ENCODE peak calls at places on chromosomes 13 and 19, in eight cellular contexts. One of them, this sample, is unnamed.

GRCh38 chr19:38370299-38370698 is 4.1 kb upstream of the PSMD8 start:
- DNase-seq in dorsolateral prefrontal cortex: peak
- DNase-seq in stimulated activated CD8-positive, alpha-beta memory T cell treated with anti-CD3 and anti-CD28 coated beads, Interleukin-7, amount 100 ng/mL, for 24 hours: no peak
- DNase-seq in stimulated activated effector memory CD8-positive, alpha-beta T cell treated with anti-CD3 and anti-CD28 coated beads, Interleukin-12 subunit alpha, Interleukin-12 subunit beta, amount 100 ng/mL, for 72 hours: no peak
- DNase-seq in hepatic stellate cell: no peak
- DNase-seq in WTC11: no peak
- DNase-seq in HFF-Myc: no peak
- DNase-seq in activated CD4-positive, alpha-beta T cell treated with anti-CD3 and anti-CD28 coated beads, Interleukin-2, amount 10 ng/mL, durations not matched to agents 7 days and 5 days: no peak
- DNase-seq in this sample: no peak

GRCh38 chr19:56601375-56601774 is 6.3 kb downstream of the ZNF71 start:
- DNase-seq in dorsolateral prefrontal cortex: no peak
- DNase-seq in stimulated activated CD8-positive, alpha-beta memory T cell treated with anti-CD3 and anti-CD28 coated beads, Interleukin-7, amount 100 ng/mL, for 24 hours: no peak
- DNase-seq in stimulated activated effector memory CD8-positive, alpha-beta T cell treated with anti-CD3 and anti-CD28 coated beads, Interleukin-12 subunit alpha, Interleukin-12 subunit beta, amount 100 ng/mL, for 72 hours: no peak
- DNase-seq in hepatic stellate cell: no peak
- DNase-seq in WTC11: no peak
- DNase-seq in HFF-Myc: no peak
- DNase-seq in activated CD4-positive, alpha-beta T cell treated with anti-CD3 and anti-CD28 coated beads, Interleukin-2, amount 10 ng/mL, durations not matched to agents 7 days and 5 days: no peak
- DNase-seq in this sample: no peak

GRCh38 chr13:27869436-27870090 is 50.2 kb upstream of the PDX1 start:
- DNase-seq in dorsolateral prefrontal cortex: no peak
- DNase-seq in stimulated activated CD8-positive, alpha-beta memory T cell treated with anti-CD3 and anti-CD28 coated beads, Interleukin-7, amount 100 ng/mL, for 24 hours: no peak
- DNase-seq in stimulated activated effector memory CD8-positive, alpha-beta T cell treated with anti-CD3 and anti-CD28 coated beads, Interleukin-12 subunit alpha, Interleukin-12 subunit beta, amount 100 ng/mL, for 72 hours: no peak
- DNase-seq in hepatic stellate cell: no peak
- DNase-seq in WTC11: no peak
- DNase-seq in HFF-Myc: no peak
- DNase-seq in activated CD4-positive, alpha-beta T cell treated with anti-CD3 and anti-CD28 coated beads, Interleukin-2, amount 10 ng/mL, durations not matched to agents 7 days and 5 days: no peak
- DNase-seq in this sample: no peak

GRCh38 chr19:48844472-48844871 is 8.2 kb upstream of the HSD17B14 start:
- DNase-seq in dorsolateral prefrontal cortex: no peak
- DNase-seq in stimulated activated CD8-positive, alpha-beta memory T cell treated with anti-CD3 and anti-CD28 coated beads, Interleukin-7, amount 100 ng/mL, for 24 hours: no peak
- DNase-seq in stimulated activated effector memory CD8-positive, alpha-beta T cell treated with anti-CD3 and anti-CD28 coated beads, Interleukin-12 subunit alpha, Interleukin-12 subunit beta, amount 100 ng/mL, for 72 hours: no peak
- DNase-seq in hepatic stellate cell: peak
- DNase-seq in WTC11: no peak
- DNase-seq in HFF-Myc: peak
- DNase-seq in activated CD4-positive, alpha-beta T cell treated with anti-CD3 and anti-CD28 coated beads, Interleukin-2, amount 10 ng/mL, durations not matched to agents 7 days and 5 days: no peak
- DNase-seq in this sample: peak

GRCh38 chr19:49911381-49912145 is 14.9 kb upstream of the IL4I1 start:
- DNase-seq in dorsolateral prefrontal cortex: no peak
- DNase-seq in stimulated activated CD8-positive, alpha-beta memory T cell treated with anti-CD3 and anti-CD28 coated beads, Interleukin-7, amount 100 ng/mL, for 24 hours: no peak
- DNase-seq in stimulated activated effector memory CD8-positive, alpha-beta T cell treated with anti-CD3 and anti-CD28 coated beads, Interleukin-12 subunit alpha, Interleukin-12 subunit beta, amount 100 ng/mL, for 72 hours: peak
- DNase-seq in hepatic stellate cell: no peak
- DNase-seq in WTC11: no peak
- DNase-seq in HFF-Myc: no peak
- DNase-seq in activated CD4-positive, alpha-beta T cell treated with anti-CD3 and anti-CD28 coated beads, Interleukin-2, amount 10 ng/mL, durations not matched to agents 7 days and 5 days: no peak
- DNase-seq in this sample: no peak

GRCh38 chr13:109842521-109842920 is 56.1 kb upstream of the IRS2 start:
- DNase-seq in dorsolateral prefrontal cortex: no peak
- DNase-seq in stimulated activated CD8-positive, alpha-beta memory T cell treated with anti-CD3 and anti-CD28 coated beads, Interleukin-7, amount 100 ng/mL, for 24 hours: no peak
- DNase-seq in stimulated activated effector memory CD8-positive, alpha-beta T cell treated with anti-CD3 and anti-CD28 coated beads, Interleukin-12 subunit alpha, Interleukin-12 subunit beta, amount 100 ng/mL, for 72 hours: no peak
- DNase-seq in hepatic stellate cell: no peak
- DNase-seq in WTC11: no peak
- DNase-seq in HFF-Myc: no peak
- DNase-seq in activated CD4-positive, alpha-beta T cell treated with anti-CD3 and anti-CD28 coated beads, Interleukin-2, amount 10 ng/mL, durations not matched to agents 7 days and 5 days: no peak
- DNase-seq in this sample: no peak

GRCh38 chr13:77918391-77919261 is at the start of gene EDNRB:
- DNase-seq in dorsolateral prefrontal cortex: no peak
- DNase-seq in stimulated activated CD8-positive, alpha-beta memory T cell treated with anti-CD3 and anti-CD28 coated beads, Interleukin-7, amount 100 ng/mL, for 24 hours: no peak
- DNase-seq in stimulated activated effector memory CD8-positive, alpha-beta T cell treated with anti-CD3 and anti-CD28 coated beads, Interleukin-12 subunit alpha, Interleukin-12 subunit beta, amount 100 ng/mL, for 72 hours: peak
- DNase-seq in hepatic stellate cell: peak
- DNase-seq in WTC11: peak
- DNase-seq in HFF-Myc: no peak
- DNase-seq in activated CD4-positive, alpha-beta T cell treated with anti-CD3 and anti-CD28 coated beads, Interleukin-2, amount 10 ng/mL, durations not matched to agents 7 days and 5 days: peak
- DNase-seq in this sample: peak

GRCh38 chr19:48473161-48473966 is 4.2 kb downstream of the CYTH2 start:
- DNase-seq in dorsolateral prefrontal cortex: no peak
- DNase-seq in stimulated activated CD8-positive, alpha-beta memory T cell treated with anti-CD3 and anti-CD28 coated beads, Interleukin-7, amount 100 ng/mL, for 24 hours: no peak
- DNase-seq in stimulated activated effector memory CD8-positive, alpha-beta T cell treated with anti-CD3 and anti-CD28 coated beads, Interleukin-12 subunit alpha, Interleukin-12 subunit beta, amount 100 ng/mL, for 72 hours: no peak
- DNase-seq in hepatic stellate cell: no peak
- DNase-seq in WTC11: no peak
- DNase-seq in HFF-Myc: no peak
- DNase-seq in activated CD4-positive, alpha-beta T cell treated with anti-CD3 and anti-CD28 coated beads, Interleukin-2, amount 10 ng/mL, durations not matched to agents 7 days and 5 days: no peak
- DNase-seq in this sample: no peak

GRCh38 chr19:6773323-6773931 is 919 bp downstream of the VAV1 start:
- DNase-seq in dorsolateral prefrontal cortex: no peak
- DNase-seq in stimulated activated CD8-positive, alpha-beta memory T cell treated with anti-CD3 and anti-CD28 coated beads, Interleukin-7, amount 100 ng/mL, for 24 hours: no peak
- DNase-seq in stimulated activated effector memory CD8-positive, alpha-beta T cell treated with anti-CD3 and anti-CD28 coated beads, Interleukin-12 subunit alpha, Interleukin-12 subunit beta, amount 100 ng/mL, for 72 hours: peak
- DNase-seq in hepatic stellate cell: no peak
- DNase-seq in WTC11: no peak
- DNase-seq in HFF-Myc: no peak
- DNase-seq in activated CD4-positive, alpha-beta T cell treated with anti-CD3 and anti-CD28 coated beads, Interleukin-2, amount 10 ng/mL, durations not matched to agents 7 days and 5 days: peak
- DNase-seq in this sample: no peak

GRCh38 chr13:29111446-29111845 is 291.3 kb downstream of the MTUS2 start:
- DNase-seq in dorsolateral prefrontal cortex: no peak
- DNase-seq in stimulated activated CD8-positive, alpha-beta memory T cell treated with anti-CD3 and anti-CD28 coated beads, Interleukin-7, amount 100 ng/mL, for 24 hours: no peak
- DNase-seq in stimulated activated effector memory CD8-positive, alpha-beta T cell treated with anti-CD3 and anti-CD28 coated beads, Interleukin-12 subunit alpha, Interleukin-12 subunit beta, amount 100 ng/mL, for 72 hours: no peak
- DNase-seq in hepatic stellate cell: no peak
- DNase-seq in WTC11: no peak
- DNase-seq in HFF-Myc: no peak
- DNase-seq in activated CD4-positive, alpha-beta T cell treated with anti-CD3 and anti-CD28 coated beads, Interleukin-2, amount 10 ng/mL, durations not matched to agents 7 days and 5 days: no peak
- DNase-seq in this sample: no peak

GRCh38 chr19:38388310-38389100 is at the start of gene SPRED3:
- DNase-seq in dorsolateral prefrontal cortex: peak
- DNase-seq in stimulated activated CD8-positive, alpha-beta memory T cell treated with anti-CD3 and anti-CD28 coated beads, Interleukin-7, amount 100 ng/mL, for 24 hours: no peak
- DNase-seq in stimulated activated effector memory CD8-positive, alpha-beta T cell treated with anti-CD3 and anti-CD28 coated beads, Interleukin-12 subunit alpha, Interleukin-12 subunit beta, amount 100 ng/mL, for 72 hours: no peak
- DNase-seq in hepatic stellate cell: peak
- DNase-seq in WTC11: peak
- DNase-seq in HFF-Myc: no peak
- DNase-seq in activated CD4-positive, alpha-beta T cell treated with anti-CD3 and anti-CD28 coated beads, Interleukin-2, amount 10 ng/mL, durations not matched to agents 7 days and 5 days: no peak
- DNase-seq in this sample: no peak

GRCh38 chr19:45897413-45897812 is 5.0 kb downstream of the MYPOP start:
- DNase-seq in dorsolateral prefrontal cortex: no peak
- DNase-seq in stimulated activated CD8-positive, alpha-beta memory T cell treated with anti-CD3 and anti-CD28 coated beads, Interleukin-7, amount 100 ng/mL, for 24 hours: no peak
- DNase-seq in stimulated activated effector memory CD8-positive, alpha-beta T cell treated with anti-CD3 and anti-CD28 coated beads, Interleukin-12 subunit alpha, Interleukin-12 subunit beta, amount 100 ng/mL, for 72 hours: no peak
- DNase-seq in hepatic stellate cell: no peak
- DNase-seq in WTC11: no peak
- DNase-seq in HFF-Myc: no peak
- DNase-seq in activated CD4-positive, alpha-beta T cell treated with anti-CD3 and anti-CD28 coated beads, Interleukin-2, amount 10 ng/mL, durations not matched to agents 7 days and 5 days: no peak
- DNase-seq in this sample: no peak

GRCh38 chr19:5903054-5903501 is 512 bp downstream of the NDUFA11 start:
- DNase-seq in dorsolateral prefrontal cortex: no peak
- DNase-seq in stimulated activated CD8-positive, alpha-beta memory T cell treated with anti-CD3 and anti-CD28 coated beads, Interleukin-7, amount 100 ng/mL, for 24 hours: no peak
- DNase-seq in stimulated activated effector memory CD8-positive, alpha-beta T cell treated with anti-CD3 and anti-CD28 coated beads, Interleukin-12 subunit alpha, Interleukin-12 subunit beta, amount 100 ng/mL, for 72 hours: no peak
- DNase-seq in hepatic stellate cell: peak
- DNase-seq in WTC11: no peak
- DNase-seq in HFF-Myc: no peak
- DNase-seq in activated CD4-positive, alpha-beta T cell treated with anti-CD3 and anti-CD28 coated beads, Interleukin-2, amount 10 ng/mL, durations not matched to agents 7 days and 5 days: peak
- DNase-seq in this sample: no peak

GRCh38 chr19:16234552-16235445 is 37.1 kb downstream of the AP1M1 start:
- DNase-seq in dorsolateral prefrontal cortex: no peak
- DNase-seq in stimulated activated CD8-positive, alpha-beta memory T cell treated with anti-CD3 and anti-CD28 coated beads, Interleukin-7, amount 100 ng/mL, for 24 hours: no peak
- DNase-seq in stimulated activated effector memory CD8-positive, alpha-beta T cell treated with anti-CD3 and anti-CD28 coated beads, Interleukin-12 subunit alpha, Interleukin-12 subunit beta, amount 100 ng/mL, for 72 hours: no peak
- DNase-seq in hepatic stellate cell: no peak
- DNase-seq in WTC11: no peak
- DNase-seq in HFF-Myc: no peak
- DNase-seq in activated CD4-positive, alpha-beta T cell treated with anti-CD3 and anti-CD28 coated beads, Interleukin-2, amount 10 ng/mL, durations not matched to agents 7 days and 5 days: no peak
- DNase-seq in this sample: no peak

GRCh38 chr13:110444226-110444653 is 117.3 kb downstream of the RAB20 start:
- DNase-seq in dorsolateral prefrontal cortex: no peak
- DNase-seq in stimulated activated CD8-positive, alpha-beta memory T cell treated with anti-CD3 and anti-CD28 coated beads, Interleukin-7, amount 100 ng/mL, for 24 hours: no peak
- DNase-seq in stimulated activated effector memory CD8-positive, alpha-beta T cell treated with anti-CD3 and anti-CD28 coated beads, Interleukin-12 subunit alpha, Interleukin-12 subunit beta, amount 100 ng/mL, for 72 hours: no peak
- DNase-seq in hepatic stellate cell: peak
- DNase-seq in WTC11: no peak
- DNase-seq in HFF-Myc: no peak
- DNase-seq in activated CD4-positive, alpha-beta T cell treated with anti-CD3 and anti-CD28 coated beads, Interleukin-2, amount 10 ng/mL, durations not matched to agents 7 days and 5 days: no peak
- DNase-seq in this sample: peak

GRCh38 chr19:35592226-35592625 is 6.3 kb downstream of the PMIS2 start:
- DNase-seq in dorsolateral prefrontal cortex: peak
- DNase-seq in stimulated activated CD8-positive, alpha-beta memory T cell treated with anti-CD3 and anti-CD28 coated beads, Interleukin-7, amount 100 ng/mL, for 24 hours: no peak
- DNase-seq in stimulated activated effector memory CD8-positive, alpha-beta T cell treated with anti-CD3 and anti-CD28 coated beads, Interleukin-12 subunit alpha, Interleukin-12 subunit beta, amount 100 ng/mL, for 72 hours: no peak
- DNase-seq in hepatic stellate cell: peak
- DNase-seq in WTC11: peak
- DNase-seq in HFF-Myc: no peak
- DNase-seq in activated CD4-positive, alpha-beta T cell treated with anti-CD3 and anti-CD28 coated beads, Interleukin-2, amount 10 ng/mL, durations not matched to agents 7 days and 5 days: peak
- DNase-seq in this sample: peak

GRCh38 chr13:114002009-114002544 is 28.2 kb upstream of the C13orf46 start:
- DNase-seq in dorsolateral prefrontal cortex: no peak
- DNase-seq in stimulated activated CD8-positive, alpha-beta memory T cell treated with anti-CD3 and anti-CD28 coated beads, Interleukin-7, amount 100 ng/mL, for 24 hours: no peak
- DNase-seq in stimulated activated effector memory CD8-positive, alpha-beta T cell treated with anti-CD3 and anti-CD28 coated beads, Interleukin-12 subunit alpha, Interleukin-12 subunit beta, amount 100 ng/mL, for 72 hours: no peak
- DNase-seq in hepatic stellate cell: no peak
- DNase-seq in WTC11: no peak
- DNase-seq in HFF-Myc: no peak
- DNase-seq in activated CD4-positive, alpha-beta T cell treated with anti-CD3 and anti-CD28 coated beads, Interleukin-2, amount 10 ng/mL, durations not matched to agents 7 days and 5 days: no peak
- DNase-seq in this sample: no peak

GRCh38 chr13:37409756-37410155 is 188.8 kb downstream of the POSTN start:
- DNase-seq in dorsolateral prefrontal cortex: no peak
- DNase-seq in stimulated activated CD8-positive, alpha-beta memory T cell treated with anti-CD3 and anti-CD28 coated beads, Interleukin-7, amount 100 ng/mL, for 24 hours: no peak
- DNase-seq in stimulated activated effector memory CD8-positive, alpha-beta T cell treated with anti-CD3 and anti-CD28 coated beads, Interleukin-12 subunit alpha, Interleukin-12 subunit beta, amount 100 ng/mL, for 72 hours: no peak
- DNase-seq in hepatic stellate cell: no peak
- DNase-seq in WTC11: no peak
- DNase-seq in HFF-Myc: no peak
- DNase-seq in activated CD4-positive, alpha-beta T cell treated with anti-CD3 and anti-CD28 coated beads, Interleukin-2, amount 10 ng/mL, durations not matched to agents 7 days and 5 days: no peak
- DNase-seq in this sample: no peak

GRCh38 chr13:46126552-46127171 is 21.8 kb upstream of the CPB2 start:
- DNase-seq in dorsolateral prefrontal cortex: peak
- DNase-seq in stimulated activated CD8-positive, alpha-beta memory T cell treated with anti-CD3 and anti-CD28 coated beads, Interleukin-7, amount 100 ng/mL, for 24 hours: peak
- DNase-seq in stimulated activated effector memory CD8-positive, alpha-beta T cell treated with anti-CD3 and anti-CD28 coated beads, Interleukin-12 subunit alpha, Interleukin-12 subunit beta, amount 100 ng/mL, for 72 hours: peak
- DNase-seq in hepatic stellate cell: peak
- DNase-seq in WTC11: peak
- DNase-seq in HFF-Myc: peak
- DNase-seq in activated CD4-positive, alpha-beta T cell treated with anti-CD3 and anti-CD28 coated beads, Interleukin-2, amount 10 ng/mL, durations not matched to agents 7 days and 5 days: peak
- DNase-seq in this sample: peak

GRCh38 chr19:9741476-9742171 is 26.9 kb downstream of the ZNF846 start:
- DNase-seq in dorsolateral prefrontal cortex: no peak
- DNase-seq in stimulated activated CD8-positive, alpha-beta memory T cell treated with anti-CD3 and anti-CD28 coated beads, Interleukin-7, amount 100 ng/mL, for 24 hours: no peak
- DNase-seq in stimulated activated effector memory CD8-positive, alpha-beta T cell treated with anti-CD3 and anti-CD28 coated beads, Interleukin-12 subunit alpha, Interleukin-12 subunit beta, amount 100 ng/mL, for 72 hours: no peak
- DNase-seq in hepatic stellate cell: no peak
- DNase-seq in WTC11: no peak
- DNase-seq in HFF-Myc: no peak
- DNase-seq in activated CD4-positive, alpha-beta T cell treated with anti-CD3 and anti-CD28 coated beads, Interleukin-2, amount 10 ng/mL, durations not matched to agents 7 days and 5 days: no peak
- DNase-seq in this sample: no peak

GRCh38 chr13:95327190-95327589 is 25.9 kb upstream of the ABCC4 start:
- DNase-seq in dorsolateral prefrontal cortex: no peak
- DNase-seq in stimulated activated CD8-positive, alpha-beta memory T cell treated with anti-CD3 and anti-CD28 coated beads, Interleukin-7, amount 100 ng/mL, for 24 hours: no peak
- DNase-seq in stimulated activated effector memory CD8-positive, alpha-beta T cell treated with anti-CD3 and anti-CD28 coated beads, Interleukin-12 subunit alpha, Interleukin-12 subunit beta, amount 100 ng/mL, for 72 hours: no peak
- DNase-seq in hepatic stellate cell: no peak
- DNase-seq in WTC11: no peak
- DNase-seq in HFF-Myc: no peak
- DNase-seq in activated CD4-positive, alpha-beta T cell treated with anti-CD3 and anti-CD28 coated beads, Interleukin-2, amount 10 ng/mL, durations not matched to agents 7 days and 5 days: no peak
- DNase-seq in this sample: no peak

This sample was measured in SK-MEL-5.